ENCODE peak calls at places on chromosomes 16 and 17, in four cellular contexts. Z is left cardiac atrium, G is frontal cortex, A is GDM1. J is an unnamed sample.
A peak's percentile ranks its signal among the peaks of the same experiment; 100 is the strongest.

GRCh38 chr16:77273-77806 is 685 bp upstream of the MPG start:
- DNase-seq in Z (peak; percentile 77), A (peak; percentile 23), G (peak; percentile 71), J (peak; percentile 64)

GRCh38 chr17:17849147-17849820 is 12.5 kb upstream of the SREBF1 start:
- DNase-seq in Z (peak; percentile 84), A (peak; percentile 63), G (no peak), J (peak; percentile 54)

GRCh38 chr17:29592850-29593545 is at the start of gene ANKRD13B:
- DNase-seq in A (peak; percentile 9), Z (peak; percentile 57), G (peak; percentile 80), J (peak; percentile 55)

GRCh38 chr17:81641825-81642489 is 5.0 kb downstream of the TSPAN10 start:
- DNase-seq in G (no peak), A (no peak), Z (no peak), J (no peak)

GRCh38 chr17:77425791-77426641 is 285.2 kb downstream of the SEC14L1 start:
- DNase-seq in G (no peak), A (no peak), Z (no peak), J (peak; percentile 95)

GRCh38 chr16:77434022-77434364 is 841 bp downstream of the ADAMTS18 start:
- DNase-seq in G (no peak), A (no peak), Z (no peak), J (no peak)

GRCh38 chr17:77717941-77718668 is 240.4 kb upstream of the TNRC6C start:
- DNase-seq in A (no peak), Z (no peak), G (no peak), J (no peak)

GRCh38 chr16:86508947-86509758 is 1.2 kb upstream of the FOXF1 start:
- DNase-seq in A (no peak), G (peak; percentile 46), Z (peak; percentile 56), J (peak; percentile 46)

GRCh38 chr17:10748475-10749110 is 18.8 kb upstream of the TMEM220 start:
- DNase-seq in A (no peak), Z (no peak), G (no peak), J (no peak)

GRCh38 chr17:5581655-5582054 is 2.7 kb downstream of the NLRP1 start:
- DNase-seq in A (no peak), G (no peak), Z (no peak), J (no peak)

GRCh38 chr16:28923231-28923587 is 1.8 kb downstream of the RABEP2 start:
- DNase-seq in G (no peak), Z (no peak), A (no peak), J (no peak)

GRCh38 chr16:89359296-89360147 is 130.8 kb downstream of the ANKRD11 start:
- DNase-seq in A (no peak), Z (no peak), G (no peak), J (no peak)

GRCh38 chr17:48500435-48501426 is 30.1 kb downstream of the HOXB1 start:
- DNase-seq in Z (no peak), A (no peak), G (no peak), J (peak; percentile 50)

GRCh38 chr16:5490499-5490898 is 392.9 kb upstream of the EEF2KMT start:
- DNase-seq in A (peak; percentile 5), Z (peak; percentile 27), G (no peak), J (no peak)